ENCODE peak calls at places on chromosomes 3 and 15, in nine cellular contexts. K is cardiac muscle cell, I is mammary epithelial cell, H is GM23338, T is BJ, W is IMR-90, D is heart right ventricle, R is right atrium auricular region, C is psoas muscle. Y is an unnamed sample. For H3K36me3, the result is how much of the 10 kb centered on the place peaks cover.

GRCh38 chr3:13600950-13601691 is 52.2 kb downstream of the FBLN2 start:
- DNase-seq in D (no peak), R (no peak), C (no peak), I (peak), K (peak), T (no peak), W (peak), H (no peak), Y (no peak)

GRCh38 chr3:41508063-41508696 is 308.9 kb downstream of the CTNNB1 start:
- DNase-seq in T (no peak), C (no peak), R (no peak), W (no peak), K (no peak), I (peak), H (peak), D (no peak), Y (no peak)

GRCh38 chr3:152745677-152746076 is 89.3 kb upstream of the P2RY1 start:
- DNase-seq in T (no peak), R (no peak), W (no peak), I (no peak), D (no peak), H (peak), K (no peak), C (no peak), Y (no peak)

GRCh38 chr3:155084567-155084966 is 4.4 kb downstream of the MME start:
- DNase-seq in C (no peak), R (no peak), I (no peak), K (no peak), D (no peak), W (no peak), H (no peak), T (no peak), Y (no peak)

GRCh38 chr3:141382571-141382970 is 14.3 kb downstream of the ZBTB38 start:
- DNase-seq in K (no peak), W (no peak), D (no peak), T (no peak), C (no peak), H (no peak), R (no peak), I (no peak), Y (no peak)

GRCh38 chr3:85005947-85006346 is 47.2 kb downstream of the CADM2 start:
- DNase-seq in K (no peak), T (no peak), H (no peak), D (no peak), W (no peak), I (no peak), C (no peak), R (no peak), Y (no peak)

GRCh38 chr3:49781415-49782199 is 4.7 kb downstream of the IP6K1 start:
- DNase-seq in K (no peak), D (no peak), T (no peak), I (no peak), H (no peak), R (no peak), W (no peak), C (no peak), Y (no peak)

GRCh38 chr15:52082197-52083036 is 30.2 kb downstream of the BCL2L10 start:
- DNase-seq in D (no peak), W (peak), K (no peak), R (no peak), C (no peak), H (no peak), I (no peak), T (no peak), Y (no peak)

GRCh38 chr15:25893621-25894020 is 30.5 kb upstream of the ATP10A start:
- DNase-seq in K (no peak), W (no peak), I (no peak), D (no peak), T (no peak), C (no peak), R (no peak), H (no peak), Y (no peak)

GRCh38 chr15:85474700-85475316 is 94.4 kb downstream of the AKAP13 start:
- DNase-seq in W (no peak), C (no peak), T (no peak), H (no peak), K (no peak), I (no peak), D (no peak), R (no peak), Y (no peak)

GRCh38 chr3:113698891-113699465 is 2.5 kb upstream of the USF3 start:
- DNase-seq in T (no peak), D (peak), H (peak), W (peak), C (no peak), R (no peak), K (no peak), I (peak), Y (peak)

GRCh38 chr15:48062476-48062875 is 58.3 kb upstream of the SLC24A5 start:
- DNase-seq in T (no peak), R (no peak), C (no peak), H (no peak), I (no peak), K (no peak), D (no peak), W (peak), Y (no peak)

GRCh38 chr3:32821686-32822296 is 4.0 kb downstream of the TRIM71 start:
- DNase-seq in K (peak), H (peak), W (no peak), C (no peak), T (no peak), I (no peak), R (no peak), D (peak), Y (peak)

GRCh38 chr3:159896543-159896942 is 92.1 kb upstream of the IL12A start:
- DNase-seq in I (no peak), R (no peak), H (no peak), W (no peak), C (no peak), T (no peak), K (no peak), D (no peak), Y (no peak)

GRCh38 chr3:70550723-70551319 is 238.4 kb upstream of the MDFIC2 start:
- DNase-seq in I (peak), K (peak), C (peak), D (peak), R (peak), H (peak), T (no peak), W (peak), Y (peak)

GRCh38 chr3:100089802-100090668 is 24.3 kb downstream of the FILIP1L start:
- DNase-seq in H (peak), I (peak), R (no peak), K (no peak), D (no peak), C (peak), T (no peak), W (peak), Y (no peak)

GRCh38 chr3:70889162-70890045 is 577.0 kb upstream of the MDFIC2 start:
- DNase-seq in R (no peak), K (no peak), D (no peak), T (no peak), I (no peak), H (no peak), C (no peak), W (peak), Y (no peak)

GRCh38 chr3:98531622-98532274 is at the start of gene GPR15:
- DNase-seq in C (no peak), I (no peak), R (no peak), K (no peak), W (no peak), D (no peak), H (no peak), T (no peak), Y (no peak)

GRCh38 chr15:69604050-69604378 is 151.4 kb downstream of the RPLP1 start:
- DNase-seq in R (peak), H (peak), D (no peak), W (no peak), C (no peak), I (peak), K (no peak), T (no peak), Y (no peak)

GRCh38 chr3:183428140-183429023 is at the start of gene MCF2L2:
- DNase-seq in I (peak), C (peak), K (peak), D (peak), W (peak), R (peak), T (no peak), H (peak), Y (peak)

GRCh38 chr3:29171583-29171990 is 109.3 kb upstream of the RBMS3 start:
- DNase-seq in I (no peak), H (no peak), R (no peak), T (no peak), W (peak), D (no peak), K (no peak), C (no peak), Y (no peak)

GRCh38 chr15:24039683-24040082 is 352.6 kb upstream of the NDN start:
- DNase-seq in T (no peak), R (no peak), H (peak), C (no peak), W (no peak), D (no peak), I (no peak), K (no peak), Y (no peak)
- TF ChIP-seq CTCF in T (no peak), R (no peak), H (peak), C (no peak), W (no peak), D (no peak), I (no peak), K (no peak), Y (no peak)

DNA sequence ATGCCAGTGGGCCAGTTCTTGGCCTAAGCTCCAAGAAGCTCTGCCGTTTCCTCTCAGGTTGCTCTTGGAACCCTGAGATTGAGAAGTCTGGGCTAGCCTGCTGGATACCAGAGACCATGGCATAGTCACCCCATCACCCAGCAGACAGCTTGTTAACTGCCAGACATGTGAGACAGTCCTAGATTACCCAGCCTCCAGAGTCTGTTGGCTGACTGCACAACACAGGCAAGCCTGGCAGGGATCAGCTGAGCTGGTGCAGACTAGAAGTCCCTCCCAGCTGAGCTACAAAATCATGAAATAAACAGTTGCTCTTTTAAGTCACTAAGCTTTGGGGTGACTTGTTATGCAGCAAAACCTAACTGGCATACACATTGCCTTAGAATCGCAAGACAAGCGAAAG is 5.2 kb downstream of the ANAPC13 start:
- DNase-seq in T (no peak), R (no peak), I (no peak), D (no peak), K (no peak), C (no peak), H (no peak), W (no peak), Y (no peak)
- H3K36me3 ChIP-seq in T (under half), R (under half), I (under half), D (under half), K (under half), C (half or more), H (under half), W (under half), Y (half or more)

GRCh38 chr15:42800731-42801474 is 64.0 kb upstream of the CDAN1 start:
- DNase-seq in R (no peak), H (peak), K (peak), C (no peak), D (no peak), T (no peak), I (no peak), W (no peak), Y (no peak)
- TF ChIP-seq CTCF in R (no peak), H (peak), K (no peak), C (no peak), D (peak), T (no peak), I (peak), W (no peak), Y (no peak)

DNA sequence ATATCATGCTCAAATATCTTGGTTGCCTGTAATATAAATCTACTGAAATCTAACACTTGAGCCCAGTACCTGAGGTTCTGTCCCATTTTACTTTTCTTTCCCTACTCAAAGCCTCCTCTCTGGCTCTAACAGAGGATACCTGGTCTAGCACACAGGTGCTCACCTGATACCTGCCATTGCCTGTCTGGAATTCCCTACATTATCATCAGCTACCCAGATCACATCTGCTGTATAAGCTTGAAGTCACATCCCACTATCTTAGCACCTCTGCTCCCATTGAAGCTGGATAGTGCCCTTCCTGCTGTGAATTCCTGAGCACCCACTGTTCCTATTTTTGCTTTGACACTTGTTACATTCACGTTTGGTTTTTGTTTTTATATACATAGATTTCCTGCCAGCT is 30.5 kb downstream of the GYG1 start:
- DNase-seq in R (no peak), W (no peak), I (no peak), C (no peak), T (no peak), D (no peak), H (peak), K (no peak), Y (no peak)
- H3K36me3 ChIP-seq in R (under half), W (under half), I (under half), C (half or more), T (under half), D (under half), H (under half), K (under half), Y (half or more)

DNA sequence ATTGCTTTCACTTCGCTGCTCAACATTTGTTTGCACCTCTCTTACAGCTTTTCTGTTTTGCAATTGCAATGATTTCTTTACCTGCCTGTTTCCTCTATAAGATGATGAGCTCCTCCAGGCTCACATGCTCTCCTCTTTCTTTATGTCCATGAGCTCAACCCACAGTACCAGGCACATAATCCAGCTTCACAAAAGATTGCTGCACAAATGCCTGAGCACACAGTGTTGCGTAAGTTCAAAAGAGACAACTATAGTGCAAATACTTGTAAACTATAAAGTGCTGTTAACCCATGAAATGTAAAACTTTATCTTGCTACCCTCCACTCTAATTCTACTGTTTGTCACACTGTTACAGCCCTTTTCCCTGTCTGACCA is 101.0 kb upstream of the LPP start:
- DNase-seq in I (no peak), D (no peak), T (no peak), R (no peak), H (no peak), K (no peak), C (no peak), W (no peak), Y (no peak)
- TF ChIP-seq CTCF in I (no peak), D (no peak), T (no peak), R (no peak), H (no peak), K (no peak), C (no peak), W (no peak), Y (no peak)

Y was measured in lower lobe of right lung.